ENCODE peak calls at places on chromosomes 5 and 9, in six cellular contexts. S, A, I, R, J and W are unnamed samples.

GRCh38 chr5:171442287-171443042 is 23.0 kb downstream of the FGF18 start:
- DNase-seq in S (no peak), A (no peak), I (no peak), R (no peak), J (no peak), W (no peak)

GRCh38 chr5:168683247-168683926 is 104.2 kb upstream of the PANK3 start:
- DNase-seq in S (no peak), A (no peak), I (no peak), R (no peak), J (no peak), W (no peak)

GRCh38 chr9:1875921-1876448 is 139.2 kb upstream of the SMARCA2 start:
- DNase-seq in S (no peak), A (no peak), I (no peak), R (no peak), J (no peak), W (no peak)

GRCh38 chr5:31845351-31845750 is 206.4 kb downstream of the PDZD2 start:
- DNase-seq in S (no peak), A (no peak), I (no peak), R (no peak), J (no peak), W (no peak)

GRCh38 chr5:55384072-55384471 is 76.3 kb downstream of the MTREX start:
- DNase-seq in S (no peak), A (no peak), I (no peak), R (no peak), J (no peak), W (no peak)

GRCh38 chr9:121599186-121599871 is 52.1 kb upstream of the DAB2IP start:
- DNase-seq in S (no peak), A (peak; percentile 27), I (peak; percentile 97), R (no peak), J (peak; percentile 81), W (peak; percentile 23)

GRCh38 chr5:109681763-109682162 is 8.0 kb upstream of the MAN2A1 start:
- DNase-seq in S (no peak), A (no peak), I (no peak), R (no peak), J (no peak), W (no peak)

GRCh38 chr5:178940569-178941360 is at the start of gene ZNF454:
- DNase-seq in S (no peak), A (peak; percentile 96), I (no peak), R (no peak), J (peak; percentile 81), W (no peak)

GRCh38 chr9:127168756-127169506 is 46.5 kb upstream of the ANGPTL2 start:
- DNase-seq in S (no peak), A (peak; percentile 12), I (no peak), R (no peak), J (no peak), W (no peak)

GRCh38 chr5:58902765-58903164 is 319.9 kb downstream of the RAB3C start:
- DNase-seq in S (no peak), A (no peak), I (no peak), R (no peak), J (no peak), W (no peak)

GRCh38 chr5:38527475-38527874 is 29.0 kb downstream of the LIFR start:
- DNase-seq in S (no peak), A (no peak), I (no peak), R (peak; percentile 13), J (no peak), W (no peak)

GRCh38 chr5:180811623-180812119 is 9.1 kb upstream of the MGAT1 start:
- DNase-seq in S (no peak), A (peak; percentile 21), I (no peak), R (no peak), J (no peak), W (no peak)

GRCh38 chr9:5893591-5894236 is 3.0 kb downstream of the MLANA start:
- DNase-seq in S (no peak), A (no peak), I (no peak), R (no peak), J (no peak), W (no peak)

GRCh38 chr5:150211156-150212030 is 21.5 kb downstream of the SLC6A7 start:
- DNase-seq in S (no peak), A (no peak), I (no peak), R (no peak), J (no peak), W (no peak)

GRCh38 chr5:35777358-35778087 is 79.2 kb upstream of the IL7R start:
- DNase-seq in S (peak; percentile 31), A (peak; percentile 94), I (peak; percentile 92), R (peak; percentile 77), J (peak; percentile 57), W (peak; percentile 43)

GRCh38 chr5:64977779-64978178 is 209.0 kb downstream of the CWC27 start:
- DNase-seq in S (no peak), A (no peak), I (no peak), R (no peak), J (no peak), W (no peak)

GRCh38 chr5:157549283-157549629 is 26.3 kb downstream of the ADAM19 start:
- DNase-seq in S (no peak), A (no peak), I (no peak), R (no peak), J (no peak), W (no peak)